ENCODE peak calls at places on chromosomes 12 and 14, in nine cellular contexts. D is transverse colon, T is Panc1, Z is breast epithelium, A is esophagus muscularis mucosa, I is GM23338, H is GM12878, U is K562, M is stomach. Y is an unnamed sample.

GRCh38 chr14:96584199-96584906 is 82.2 kb downstream of the PAPOLA start:
- DNase-seq in M (no peak), Z (no peak), T (peak; percentile 13), A (peak; percentile 89), U (peak; percentile 72), D (peak; percentile 27), H (no peak), I (peak; percentile 90), Y (peak; percentile 72)

GRCh38 chr12:47803196-47803875 is 16.4 kb downstream of the HDAC7 start:
- DNase-seq in T (no peak), Z (no peak), U (no peak), H (no peak), I (no peak), M (no peak), A (no peak), D (no peak), Y (no peak)

GRCh38 chr12:50188875-50189575 is 21.9 kb upstream of the CERS5 start:
- DNase-seq in D (peak; percentile 18), A (no peak), T (no peak), H (no peak), M (no peak), U (no peak), Z (no peak), I (no peak), Y (no peak)

GRCh38 chr14:83260751-83261150 is 1727.1 kb upstream of the SEL1L start:
- DNase-seq in H (no peak), M (no peak), T (no peak), U (no peak), Z (no peak), A (no peak), D (no peak), I (no peak), Y (no peak)

GRCh38 chr12:28340261-28340660 is 150.0 kb downstream of the CCDC91 start:
- DNase-seq in I (no peak), Z (no peak), U (no peak), D (no peak), M (no peak), T (no peak), A (no peak), H (no peak), Y (no peak)

GRCh38 chr12:103020839-103021238 is 63.4 kb downstream of the ASCL1 start:
- DNase-seq in M (no peak), A (no peak), U (no peak), D (no peak), T (no peak), I (no peak), H (peak; percentile 20), Z (no peak), Y (no peak)

GRCh38 chr12:63317447-63317846 is 166.4 kb upstream of the AVPR1A start:
- DNase-seq in M (no peak), I (no peak), U (no peak), Z (no peak), T (no peak), A (no peak), H (no peak), D (no peak), Y (no peak)

GRCh38 chr12:76697849-76698248 is 66.1 kb upstream of the ZDHHC17 start:
- DNase-seq in T (no peak), M (no peak), U (no peak), Z (no peak), D (no peak), H (no peak), A (no peak), I (no peak), Y (no peak)

GRCh38 chr12:131434208-131435125 is 276.4 kb upstream of the SFSWAP start:
- DNase-seq in U (peak; percentile 56), M (peak; percentile 8), A (no peak), T (no peak), Z (peak; percentile 37), I (no peak), H (no peak), D (no peak), Y (peak; percentile 2)

GRCh38 chr12:26712892-26713291 is 120.1 kb downstream of the ITPR2 start:
- DNase-seq in M (no peak), T (no peak), U (no peak), D (no peak), H (no peak), I (peak; percentile 42), Z (no peak), A (no peak), Y (no peak)

GRCh38 chr12:109994262-109995175 is 1.6 kb downstream of the GIT2 start:
- DNase-seq in U (no peak), H (no peak), M (no peak), A (no peak), T (no peak), I (no peak), D (no peak), Z (no peak), Y (no peak)

GRCh38 chr12:7747196-7747595 is at the start of gene CLEC4C:
- DNase-seq in U (no peak), A (no peak), T (no peak), M (no peak), I (no peak), Z (no peak), D (no peak), H (no peak), Y (no peak)

GRCh38 chr14:101369194-101369915 is 191.9 kb upstream of the DIO3 start:
- DNase-seq in Z (no peak), U (no peak), D (no peak), A (no peak), T (no peak), H (no peak), M (no peak), I (no peak), Y (no peak)

GRCh38 chr14:20476795-20477194 is 7.6 kb downstream of the PNP start:
- DNase-seq in A (no peak), Z (no peak), T (no peak), D (no peak), I (no peak), U (no peak), M (no peak), H (no peak), Y (no peak)

GRCh38 chr14:103016071-103016470 is 41.3 kb downstream of the CDC42BPB start:
- DNase-seq in T (no peak), H (no peak), A (no peak), I (no peak), Z (peak; percentile 53), D (no peak), U (no peak), M (no peak), Y (no peak)

GRCh38 chr12:92784795-92785562 is 82.2 kb downstream of the PLEKHG7 start:
- DNase-seq in H (peak; percentile 70), Z (no peak), M (no peak), I (peak; percentile 88), U (peak; percentile 67), T (peak; percentile 53), D (no peak), A (no peak), Y (no peak)

GRCh38 chr12:126353604-126354003 is 1288.4 kb downstream of the AACS start:
- DNase-seq in D (no peak), H (no peak), U (no peak), I (no peak), T (no peak), A (no peak), M (no peak), Z (no peak), Y (no peak)

GRCh38 chr12:7729683-7730195 is 17.4 kb downstream of the CLEC4C start:
- DNase-seq in I (no peak), H (no peak), U (no peak), A (no peak), M (no peak), T (no peak), D (no peak), Z (no peak), Y (no peak)

GRCh38 chr12:121911824-121912585 is 6.4 kb upstream of the CFAP251 start:
- DNase-seq in H (no peak), A (no peak), M (no peak), U (no peak), T (no peak), Z (no peak), D (no peak), I (no peak), Y (no peak)

GRCh38 chr14:41476526-41476925 is 130.2 kb upstream of the LRFN5 start:
- DNase-seq in H (no peak), A (no peak), Z (no peak), U (no peak), T (no peak), M (no peak), I (no peak), D (no peak), Y (no peak)

GRCh38 chr12:116171549-116171948 is 105.9 kb downstream of the MED13L start:
- DNase-seq in T (no peak), U (no peak), A (no peak), D (no peak), Z (no peak), M (no peak), I (no peak), H (no peak), Y (no peak)

GRCh38 chr12:110934093-110934852 is 13.9 kb upstream of the MYL2 start:
- DNase-seq in T (no peak), I (peak; percentile 74), U (no peak), A (no peak), M (no peak), Z (no peak), H (no peak), D (no peak), Y (no peak)

GRCh38 chr14:98371141-98371540 is 900.9 kb downstream of the BCL11B start:
- DNase-seq in Z (no peak), D (no peak), I (no peak), U (no peak), T (no peak), H (no peak), M (no peak), A (peak; percentile 37), Y (no peak)
- TF ChIP-seq POLR2AphosphoS5 in Z (no peak), D (no peak), I (no peak), U (no peak), T (no peak), H (no peak), M (no peak), A (no peak), Y (no peak)

DNA sequence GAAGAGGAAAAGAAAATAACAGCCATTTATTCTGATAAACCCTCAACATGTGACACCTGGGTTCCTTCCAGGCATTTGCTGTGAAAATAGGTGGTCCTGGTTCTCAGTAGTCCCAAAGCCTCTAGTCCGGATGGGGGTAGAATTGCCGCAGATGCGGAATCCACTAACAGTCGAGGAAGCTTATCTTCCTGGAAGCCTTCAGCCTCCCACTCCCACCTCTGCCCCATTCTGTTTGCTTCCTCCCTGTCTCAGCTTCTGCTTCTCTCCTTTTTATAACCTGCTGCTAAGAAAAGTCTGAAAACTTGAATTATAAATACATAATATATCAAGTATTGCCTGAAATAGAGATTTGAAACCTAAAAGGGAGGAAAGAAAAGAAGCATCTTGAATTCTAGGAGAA is 14.0 kb upstream of the MAP3K9 start:
- DNase-seq in H (no peak), T (no peak), I (peak; percentile 16), Z (no peak), A (no peak), M (no peak), U (no peak), D (no peak), Y (no peak)
- H3K4me3 ChIP-seq in H (no peak overlapping the region), T (no peak overlapping the region), I (peak overlapping the region; percentile 92), Z (no peak overlapping the region), A (no peak overlapping the region), M (no peak overlapping the region), U (no peak overlapping the region), D (no peak overlapping the region), Y (no peak overlapping the region)

GRCh38 chr12:42308390-42308789 is 17.5 kb downstream of the ZCRB1 start:
- DNase-seq in D (no peak), T (no peak), M (no peak), H (no peak), Z (no peak), I (no peak), A (no peak), U (no peak), Y (no peak)
- TF ChIP-seq POLR2AphosphoS5 in D (no peak), T (no peak), M (no peak), H (no peak), Z (no peak), I (no peak), A (no peak), U (no peak), Y (no peak)

GRCh38 chr14:52348796-52349195 is 34.7 kb downstream of the PTGER2 start:
- DNase-seq in D (no peak), I (no peak), Z (no peak), A (no peak), H (no peak), T (no peak), M (no peak), U (no peak), Y (no peak)
- H3K4me3 ChIP-seq in D (no peak overlapping the region), I (no peak overlapping the region), Z (no peak overlapping the region), A (no peak overlapping the region), H (no peak overlapping the region), T (no peak overlapping the region), M (no peak overlapping the region), U (no peak overlapping the region), Y (no peak overlapping the region)